ENCODE peak calls at places on chromosomes 12 and 14, in seven cellular contexts. R is thoracic aorta; F is NCI-H1436; D is H7; N is stimulated activated CD8-positive, alpha-beta memory T cell treated with anti-CD3 and anti-CD28 coated beads, Interleukin-12 subunit alpha, Interleukin-12 subunit beta, amount 100 ng/mL, for 4 hours; L is aorta; B is Caco-2. K is an unnamed sample.

GRCh38 chr14:102606296-102606695 is 13.8 kb downstream of the RCOR1 start:
- DNase-seq in R (no peak), F (no peak), D (no peak), N (no peak), L (no peak), B (no peak), K (no peak)

GRCh38 chr12:114850853-114851252 is 166.9 kb upstream of the TBX3 start:
- DNase-seq in R (no peak), F (no peak), D (no peak), N (no peak), L (no peak), B (no peak), K (no peak)

GRCh38 chr14:50675597-50675996 is 7.5 kb upstream of the SAV1 start:
- DNase-seq in R (no peak), F (no peak), D (no peak), N (no peak), L (no peak), B (peak; percentile 33), K (no peak)

GRCh38 chr12:18302809-18303430 is 41.6 kb downstream of the PIK3C2G start:
- DNase-seq in R (no peak), F (no peak), D (no peak), N (no peak), L (no peak), B (no peak), K (no peak)

GRCh38 chr12:116123511-116124258 is 153.8 kb downstream of the MED13L start:
- DNase-seq in R (no peak), F (peak; percentile 84), D (no peak), N (no peak), L (no peak), B (no peak), K (no peak)

GRCh38 chr14:71582705-71583104 is 349.5 kb upstream of the RGS6 start:
- DNase-seq in R (no peak), F (no peak), D (no peak), N (no peak), L (no peak), B (no peak), K (no peak)

GRCh38 chr14:52661314-52661713 is 34.0 kb downstream of the ERO1A start:
- DNase-seq in R (no peak), F (peak; percentile 28), D (no peak), N (no peak), L (no peak), B (no peak), K (no peak)

GRCh38 chr12:1907652-1908611 is 10.5 kb downstream of the CACNA2D4 start:
- DNase-seq in R (no peak), F (no peak), D (peak; percentile 44), N (no peak), L (peak; percentile 78), B (peak; percentile 72), K (peak; percentile 51)

GRCh38 chr12:122031342-122032216 is 9.9 kb downstream of the BCL7A start:
- DNase-seq in R (no peak), F (no peak), D (peak; percentile 95), N (peak; percentile 24), L (peak; percentile 84), B (peak; percentile 71), K (peak; percentile 67)

GRCh38 chr14:39006721-39007410 is 96.2 kb downstream of the SEC23A start:
- DNase-seq in R (no peak), F (no peak), D (no peak), N (no peak), L (no peak), B (no peak), K (no peak)

GRCh38 chr14:106228541-106229158 is 702.3 kb downstream of the TMEM121 start:
- DNase-seq in R (no peak), F (no peak), D (no peak), N (no peak), L (no peak), B (no peak), K (no peak)

GRCh38 chr14:76767681-76768055 is 6.4 kb downstream of the VASH1 start:
- DNase-seq in R (no peak), F (no peak), D (no peak), N (no peak), L (no peak), B (no peak), K (no peak)

GRCh38 chr12:105280966-105281693 is 45.2 kb upstream of the APPL2 start:
- DNase-seq in R (no peak), F (no peak), D (no peak), N (no peak), L (no peak), B (no peak), K (no peak)

GRCh38 chr14:102362545-102363181 is at the start of the genes CINP and TECPR2:
- DNase-seq in R (peak; percentile 93), F (peak; percentile 97), D (peak; percentile 98), N (peak; percentile 92), L (peak; percentile 100), B (peak; percentile 96), K (peak; percentile 99)

GRCh38 chr14:76761198-76761848 is at the start of gene VASH1:
- DNase-seq in R (no peak), F (peak; percentile 38), D (peak; percentile 96), N (peak; percentile 49), L (peak; percentile 92), B (peak; percentile 58), K (peak; percentile 84)

GRCh38 chr12:103676863-103677262 is 89.8 kb downstream of the STAB2 start:
- DNase-seq in R (no peak), F (no peak), D (no peak), N (no peak), L (no peak), B (no peak), K (no peak)

K was measured in sciatic nerve.